ENCODE peak calls at places on chromosomes 3 and 15, in six cellular contexts. N, L, U, C, K and I are unnamed samples. For H3K4me1, the result is how much of the 10 kb centered on the place peaks cover.

GRCh38 chr3:174873832-174874231 is 14.7 kb downstream of the NAALADL2 start:
- DNase-seq in N (no peak), L (no peak), U (no peak), C (no peak), K (no peak), I (no peak)

GRCh38 chr3:66014641-66015040 is 24.1 kb downstream of the MAGI1 start:
- DNase-seq in N (no peak), L (no peak), U (no peak), C (no peak), K (no peak), I (no peak)

GRCh38 chr15:88651971-88652370 is 13.2 kb downstream of the ISG20 start:
- DNase-seq in N (peak), L (no peak), U (no peak), C (no peak), K (peak), I (no peak)

GRCh38 chr3:179840985-179841384 is 188.1 kb downstream of the USP13 start:
- DNase-seq in N (no peak), L (no peak), U (peak), C (no peak), K (no peak), I (no peak)

GRCh38 chr3:128999104-128999503 is 2.0 kb upstream of the EFCC1 start:
- DNase-seq in N (no peak), L (no peak), U (no peak), C (no peak), K (no peak), I (no peak)

GRCh38 chr3:25592510-25592968 is 72.2 kb downstream of the TOP2B start:
- DNase-seq in N (no peak), L (peak), U (peak), C (no peak), K (no peak), I (no peak)

GRCh38 chr3:22960326-22960984 is 242.7 kb upstream of the UBE2E2 start:
- DNase-seq in N (no peak), L (peak), U (peak), C (no peak), K (no peak), I (peak)

GRCh38 chr15:66734961-66735908 is 33.2 kb downstream of the SMAD6 start:
- DNase-seq in N (peak), L (no peak), U (no peak), C (no peak), K (no peak), I (no peak)

GRCh38 chr3:82157952-82158351 is 396.5 kb upstream of the GBE1 start:
- DNase-seq in N (no peak), L (no peak), U (peak), C (no peak), K (no peak), I (no peak)

GRCh38 chr3:60053518-60054265 is 1003.9 kb upstream of the CFAP20DC start:
- DNase-seq in N (no peak), L (no peak), U (peak), C (no peak), K (no peak), I (no peak)

GRCh38 chr3:183178833-183179549 is 16.5 kb upstream of the LAMP3 start:
- DNase-seq in N (no peak), L (peak), U (no peak), C (peak), K (peak), I (peak)

GRCh38 chr15:64895285-64896065 is 16.2 kb upstream of the ANKDD1A start:
- DNase-seq in N (no peak), L (no peak), U (peak), C (no peak), K (no peak), I (peak)

GRCh38 chr3:48428088-48428862 is 1.6 kb downstream of the PLXNB1 start:
- DNase-seq in N (peak), L (no peak), U (no peak), C (no peak), K (no peak), I (peak)

GRCh38 chr3:57079221-57079831 is 18.9 kb downstream of the SPATA12 start:
- DNase-seq in N (no peak), L (peak), U (no peak), C (peak), K (peak), I (peak)

GRCh38 chr3:73512095-73512494 is 112.6 kb downstream of the PDZRN3 start:
- DNase-seq in N (no peak), L (peak), U (peak), C (no peak), K (no peak), I (no peak)

GRCh38 chr3:113249111-113249510 is 37.8 kb downstream of the BOC start:
- DNase-seq in N (no peak), L (no peak), U (peak), C (no peak), K (no peak), I (no peak)

GRCh38 chr3:188518416-188518815 is 364.5 kb downstream of the LPP start:
- DNase-seq in N (no peak), L (no peak), U (no peak), C (no peak), K (no peak), I (no peak)

GRCh38 chr3:130609166-130609574 is 92.2 kb downstream of the COL6A6 start:
- DNase-seq in N (peak), L (peak), U (no peak), C (no peak), K (no peak), I (no peak)

GRCh38 chr3:169541528-169541927 is 122.0 kb downstream of the MECOM start:
- DNase-seq in N (no peak), L (no peak), U (no peak), C (no peak), K (peak), I (no peak)

GRCh38 chr15:45117327-45118130 is 3.4 kb downstream of the DUOXA2 start:
- DNase-seq in N (no peak), L (no peak), U (no peak), C (peak), K (no peak), I (no peak)

GRCh38 chr3:123352134-123352554 is 96.7 kb downstream of the ADCY5 start:
- DNase-seq in N (no peak), L (no peak), U (no peak), C (no peak), K (peak), I (no peak)

GRCh38 chr15:79195239-79195638 is 87.3 kb upstream of the ANKRD34C start:
- DNase-seq in N (no peak), L (no peak), U (no peak), C (no peak), K (no peak), I (no peak)

GRCh38 chr15:31325432-31325975 is 1.1 kb upstream of the KLF13 start:
- DNase-seq in N (peak), L (peak), U (peak), C (no peak), K (peak), I (peak)

GRCh38 chr15:92079047-92079446 is 225.5 kb downstream of the SLCO3A1 start:
- DNase-seq in N (no peak), L (no peak), U (no peak), C (no peak), K (no peak), I (no peak)

GRCh38 chr3:149362361-149362760 is 15.1 kb downstream of the TM4SF1 start:
- DNase-seq in N (no peak), L (no peak), U (no peak), C (no peak), K (no peak), I (no peak)

GRCh38 chr3:72274511-72275295 is 489.8 kb upstream of the PROK2 start:
- DNase-seq in N (peak), L (peak), U (peak), C (no peak), K (no peak), I (peak)

GRCh38 chr3:190183121-190183520 is 62.4 kb upstream of the P3H2 start:
- DNase-seq in N (no peak), L (no peak), U (peak), C (no peak), K (no peak), I (no peak)

GRCh38 chr3:18423401-18424212 is 1.5 kb downstream of the SATB1 start:
- DNase-seq in N (peak), L (peak), U (peak), C (no peak), K (peak), I (peak)
- H3K4me3 ChIP-seq in N (peak), L (peak), U (peak), C (peak), K (peak), I (peak)

GRCh38 chr15:38195191-38195901 is 57.3 kb upstream of the SPRED1 start:
- DNase-seq in N (no peak), L (no peak), U (peak), C (no peak), K (no peak), I (no peak)
- TF ChIP-seq POLR2A in N (no peak), L (no peak), U (no peak), C (no peak), K (no peak), I (no peak)

GRCh38 chr3:52318186-52318793 is 2.2 kb downstream of the DNAH1 start:
- DNase-seq in N (no peak), L (no peak), U (no peak), C (peak), K (no peak), I (no peak)
- H3K4me1 ChIP-seq in N (under half), L (under half), U (under half), C (under half), K (under half), I (under half)

DNA sequence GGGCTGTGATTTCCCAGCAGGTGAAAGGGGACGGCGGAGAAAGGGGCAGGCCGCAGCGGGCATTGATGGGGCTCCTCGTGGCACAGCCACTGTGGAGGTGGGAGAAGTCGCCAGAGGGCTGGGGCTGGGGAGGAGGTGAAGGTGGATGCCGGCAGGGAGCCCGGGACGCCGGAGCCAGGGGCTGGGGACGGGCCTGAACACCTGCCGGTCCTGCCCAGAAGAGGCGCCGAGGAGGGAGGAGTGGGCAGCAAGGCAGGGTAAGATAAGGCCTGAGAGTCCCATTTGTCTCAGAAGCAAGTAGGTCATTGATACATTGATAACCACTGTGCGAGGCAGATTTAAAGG is 571 bp upstream of the RARRES1 start:
- DNase-seq in N (no peak), L (no peak), U (no peak), C (peak), K (no peak), I (no peak)
- H3K4me3 ChIP-seq in N (peak), L (peak), U (peak), C (peak), K (peak), I (peak)

GRCh38 chr3:152271465-152272035 is 2.8 kb downstream of the MBNL1 start:
- DNase-seq in N (no peak), L (no peak), U (no peak), C (no peak), K (no peak), I (no peak)
- TF ChIP-seq POLR2A in N (no peak), L (no peak), U (no peak), C (no peak), K (no peak), I (no peak)

DNA sequence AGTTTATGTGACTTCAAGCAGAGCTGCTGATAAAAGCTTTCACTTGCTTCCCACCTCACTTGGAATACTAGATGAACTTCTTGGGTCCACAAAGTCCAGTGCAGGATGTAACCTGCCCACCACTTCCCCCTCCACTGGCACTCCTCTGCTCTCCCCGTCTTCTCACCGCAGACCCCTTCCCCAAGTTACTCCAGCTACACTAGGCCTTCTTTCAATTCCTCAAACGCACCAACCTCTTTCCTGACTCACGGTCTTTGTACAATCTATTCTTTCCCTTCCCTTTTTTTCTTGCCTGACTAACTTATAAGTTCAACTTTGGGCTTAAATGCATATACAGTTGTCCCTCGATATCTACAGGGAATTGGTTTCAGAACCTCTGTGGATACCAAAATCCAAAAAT is 5.2 kb upstream of the ATP13A3 start:
- DNase-seq in N (no peak), L (no peak), U (no peak), C (no peak), K (no peak), I (no peak)
- H3K4me1 ChIP-seq in N (under half), L (under half), U (under half), C (under half), K (under half), I (under half)

DNA sequence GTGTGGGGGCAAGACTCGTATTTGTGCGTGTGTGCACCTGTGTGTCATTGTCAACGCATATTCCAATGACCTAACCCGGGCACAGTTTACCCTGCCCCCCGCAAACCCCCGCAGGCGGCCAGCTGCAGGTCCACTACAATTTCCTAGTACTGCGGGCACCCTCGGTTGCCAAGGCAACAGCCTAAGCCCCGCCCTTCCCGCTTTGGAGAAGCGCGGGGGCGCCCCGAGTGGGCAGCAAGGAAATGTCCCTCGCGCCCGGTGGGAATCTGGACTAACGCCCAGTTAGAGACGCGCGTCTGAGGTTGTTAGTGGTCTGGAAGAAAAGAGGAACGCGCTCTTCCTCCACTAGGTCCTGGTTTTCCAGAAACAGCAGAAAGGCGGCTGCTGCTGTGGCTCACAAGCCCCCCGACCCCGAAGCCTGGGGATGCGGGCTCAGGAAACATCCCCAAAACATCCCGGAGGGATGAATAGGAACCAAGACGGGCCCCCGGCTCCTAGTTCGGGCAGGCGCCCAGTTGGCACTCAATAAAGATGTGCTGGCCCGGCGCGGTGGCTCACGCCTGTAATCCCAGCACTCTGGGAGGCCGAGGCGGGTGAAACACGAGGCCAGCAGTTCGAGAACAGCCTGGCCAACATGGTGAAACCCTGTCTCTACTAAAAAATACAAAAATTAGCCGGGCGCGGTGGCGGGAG is 1.1 kb downstream of the ABHD14A start:
- DNase-seq in N (peak), L (peak), U (peak), C (peak), K (peak), I (peak)
- H3K4me3 ChIP-seq in N (peak), L (peak), U (no peak), C (peak), K (peak), I (no peak)

GRCh38 chr3:153052096-153052460 is 109.9 kb upstream of the RAP2B start:
- DNase-seq in N (no peak), L (no peak), U (peak), C (no peak), K (no peak), I (peak)
- TF ChIP-seq POLR2A in N (no peak), L (no peak), U (no peak), C (no peak), K (no peak), I (no peak)

DNA sequence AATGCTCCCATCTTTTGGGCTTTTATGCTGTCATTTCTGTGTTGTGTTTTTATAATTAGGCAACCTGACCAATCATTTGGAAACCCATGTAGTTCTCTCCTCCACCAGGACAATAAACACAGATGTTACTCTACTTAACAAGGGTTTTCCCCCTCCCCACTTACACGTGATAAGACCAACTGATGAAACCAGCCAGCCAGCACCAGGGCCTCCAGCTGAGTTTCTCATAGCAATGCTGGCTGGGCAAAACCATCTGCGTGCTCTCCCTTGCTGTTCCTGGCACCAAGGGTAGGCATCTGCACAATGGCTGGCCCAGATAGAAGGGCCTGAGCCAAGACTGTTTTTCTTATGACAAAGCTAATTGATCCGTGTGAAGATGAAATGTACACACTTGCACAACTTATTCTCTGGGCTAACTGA is 310.4 kb downstream of the PLCL2 start:
- DNase-seq in N (no peak), L (no peak), U (peak), C (no peak), K (peak), I (peak)
- H3K4me1 ChIP-seq in N (under half), L (under half), U (under half), C (under half), K (under half), I (under half)

DNA sequence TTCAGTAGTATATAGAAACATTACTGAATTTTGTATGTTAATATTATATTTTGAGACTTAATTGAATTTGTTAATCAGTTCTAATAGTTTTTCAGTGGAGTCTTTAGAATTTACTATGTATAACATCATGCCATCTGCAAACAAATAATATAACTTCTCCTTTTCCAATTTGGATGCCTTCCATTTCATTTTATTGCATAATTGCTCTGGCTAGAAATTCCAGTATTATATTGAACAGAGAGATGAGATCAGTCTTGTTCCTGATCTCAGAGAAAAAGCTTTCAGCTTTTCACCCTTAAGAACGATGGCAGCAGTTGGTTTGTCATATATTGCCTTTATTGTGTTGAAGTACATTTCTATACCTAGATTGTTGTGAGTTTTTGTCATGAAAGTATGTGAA is 40.4 kb downstream of the OR4F15 start:
- DNase-seq in N (no peak), L (no peak), U (peak), C (no peak), K (no peak), I (no peak)
- H3K4me3 ChIP-seq in N (no peak), L (no peak), U (no peak), C (no peak), K (no peak), I (no peak)